ENCODE peak calls at places on chromosomes 12 and 14, in five cellular contexts. Q, P, A, O and M are unnamed samples.

GRCh38 chr12:34405286-34406227 is 383.3 kb downstream of the ALG10 start:
- DNase-seq in Q (no peak), P (peak; percentile 12), A (no peak), O (no peak), M (no peak)

GRCh38 chr14:72243894-72244293 is 311.7 kb downstream of the RGS6 start:
- DNase-seq in Q (no peak), P (no peak), A (no peak), O (no peak), M (no peak)

GRCh38 chr12:110737532-110737931 is 5.2 kb downstream of the PPP1CC start:
- DNase-seq in Q (no peak), P (no peak), A (no peak), O (no peak), M (no peak)

GRCh38 chr14:31426663-31427062 is 6.3 kb upstream of the HEATR5A start:
- DNase-seq in Q (no peak), P (no peak), A (no peak), O (no peak), M (no peak)

GRCh38 chr12:90855534-90855933 is 99.4 kb downstream of the CCER1 start:
- DNase-seq in Q (no peak), P (no peak), A (no peak), O (no peak), M (no peak)

GRCh38 chr12:15601210-15601800 is 187.9 kb downstream of the EPS8 start:
- DNase-seq in Q (no peak), P (no peak), A (peak; percentile 19), O (no peak), M (no peak)

GRCh38 chr12:121577443-121578180 is 3.2 kb downstream of the KDM2B start:
- DNase-seq in Q (no peak), P (peak; percentile 25), A (peak; percentile 20), O (no peak), M (no peak)

GRCh38 chr12:57224973-57225679 is 4.4 kb upstream of the SHMT2 start:
- DNase-seq in Q (no peak), P (peak; percentile 67), A (peak; percentile 54), O (no peak), M (no peak)

GRCh38 chr12:22919883-22920282 is 294.9 kb downstream of the ETNK1 start:
- DNase-seq in Q (no peak), P (no peak), A (no peak), O (no peak), M (no peak)

GRCh38 chr12:119208626-119209061 is 29.9 kb downstream of the HSPB8 start:
- DNase-seq in Q (no peak), P (peak; percentile 45), A (no peak), O (no peak), M (peak; percentile 1)

GRCh38 chr12:109630815-109631214 is 57.2 kb downstream of the MVK start:
- DNase-seq in Q (no peak), P (no peak), A (no peak), O (no peak), M (no peak)

GRCh38 chr14:102929349-102930137 is 7.1 kb downstream of the AMN start:
- DNase-seq in Q (no peak), P (no peak), A (no peak), O (no peak), M (no peak)

GRCh38 chr14:23009483-23009938 is 432 bp downstream of the C14orf93 start:
- DNase-seq in Q (no peak), P (no peak), A (peak; percentile 41), O (no peak), M (no peak)

GRCh38 chr14:80395031-80395430 is 183.7 kb upstream of the DIO2 start:
- DNase-seq in Q (no peak), P (no peak), A (no peak), O (no peak), M (peak; percentile 10)

GRCh38 chr14:34302654-34303053 is 159.4 kb downstream of the SPTSSA start:
- DNase-seq in Q (peak; percentile 82), P (peak; percentile 35), A (no peak), O (no peak), M (no peak)

GRCh38 chr14:39015360-39015961 is 87.6 kb downstream of the SEC23A start:
- DNase-seq in Q (no peak), P (no peak), A (peak; percentile 56), O (peak; percentile 28), M (no peak)

GRCh38 chr14:95185452-95186392 is 28.4 kb upstream of the DICER1 start:
- DNase-seq in Q (peak; percentile 44), P (peak; percentile 62), A (peak; percentile 93), O (no peak), M (no peak)

GRCh38 chr14:97077253-97077653 is 280.1 kb downstream of the VRK1 start:
- DNase-seq in Q (no peak), P (peak; percentile 29), A (peak; percentile 92), O (peak; percentile 61), M (no peak)

GRCh38 chr14:70594461-70594860 is 6.0 kb downstream of the MED6 start:
- DNase-seq in Q (no peak), P (no peak), A (no peak), O (no peak), M (no peak)

GRCh38 chr14:32657081-32657480 is 281.6 kb upstream of the NPAS3 start:
- DNase-seq in Q (no peak), P (peak; percentile 21), A (peak; percentile 85), O (no peak), M (no peak)

GRCh38 chr12:116594325-116595038 is 35.3 kb downstream of the MAP1LC3B2 start:
- DNase-seq in Q (no peak), P (peak; percentile 35), A (peak; percentile 92), O (no peak), M (no peak)

GRCh38 chr14:55458800-55459577 is 18.6 kb upstream of the TBPL2 start:
- DNase-seq in Q (no peak), P (no peak), A (peak; percentile 18), O (no peak), M (no peak)

GRCh38 chr12:132414634-132415340 is 75.2 kb upstream of the FBRSL1 start:
- DNase-seq in Q (peak; percentile 88), P (peak; percentile 89), A (peak; percentile 88), O (peak; percentile 65), M (no peak)

GRCh38 chr12:72359416-72359815 is 87.2 kb downstream of the TRHDE start:
- DNase-seq in Q (no peak), P (no peak), A (no peak), O (no peak), M (no peak)

GRCh38 chr14:54699087-54699530 is 132.2 kb downstream of the SAMD4A start:
- DNase-seq in Q (no peak), P (no peak), A (no peak), O (no peak), M (no peak)

GRCh38 chr14:22271838-22272237 is 317.2 kb downstream of the DAD1 start:
- DNase-seq in Q (no peak), P (no peak), A (no peak), O (no peak), M (no peak)

GRCh38 chr12:14827043-14827442 is 13.1 kb upstream of the SMCO3 start:
- DNase-seq in Q (no peak), P (no peak), A (no peak), O (no peak), M (no peak)

GRCh38 chr12:122875590-122876220 is 20.2 kb downstream of the VPS37B start:
- DNase-seq in Q (no peak), P (no peak), A (no peak), O (no peak), M (no peak)

GRCh38 chr12:27517961-27518668 is 5.9 kb upstream of the PPFIBP1 start:
- DNase-seq in Q (no peak), P (no peak), A (no peak), O (no peak), M (no peak)

GRCh38 chr14:20799955-20800544 is 2.6 kb downstream of the RNASE1 start:
- DNase-seq in Q (no peak), P (no peak), A (peak; percentile 70), O (no peak), M (no peak)

GRCh38 chr12:42960087-42960527 is 370.6 kb upstream of the PRICKLE1 start:
- DNase-seq in Q (no peak), P (no peak), A (no peak), O (peak; percentile 45), M (no peak)

GRCh38 chr14:60680511-60680910 is 31.2 kb upstream of the SIX1 start:
- DNase-seq in Q (no peak), P (no peak), A (no peak), O (no peak), M (no peak)

GRCh38 chr14:74962493-74962892 is 7.1 kb upstream of the PGF start:
- DNase-seq in Q (no peak), P (no peak), A (peak; percentile 66), O (no peak), M (no peak)

GRCh38 chr12:75613981-75614380 is 102.6 kb upstream of the KRR1 start:
- DNase-seq in Q (no peak), P (no peak), A (no peak), O (no peak), M (no peak)
- H3K4me3 ChIP-seq in Q (no peak overlapping the region), P (no peak overlapping the region), A (no peak overlapping the region), O (no peak overlapping the region), M (no peak overlapping the region)

GRCh38 chr12:2057041-2057792 is 4.4 kb downstream of the CACNA1C start:
- DNase-seq in Q (peak; percentile 12), P (peak; percentile 68), A (peak; percentile 77), O (peak; percentile 34), M (no peak)

GRCh38 chr12:2052861-2053674 is at the start of gene CACNA1C:
- DNase-seq in Q (peak; percentile 21), P (peak; percentile 25), A (peak; percentile 58), O (no peak), M (no peak)

GRCh38 chr12:2054091-2055018 is 1.6 kb downstream of the CACNA1C start:
- DNase-seq in Q (no peak), P (no peak), A (no peak), O (no peak), M (no peak)

GRCh38 chr12:2051700-2052625 is 824 bp upstream of the CACNA1C start:
- DNase-seq in Q (no peak), P (no peak), A (no peak), O (no peak), M (no peak)

DNA sequence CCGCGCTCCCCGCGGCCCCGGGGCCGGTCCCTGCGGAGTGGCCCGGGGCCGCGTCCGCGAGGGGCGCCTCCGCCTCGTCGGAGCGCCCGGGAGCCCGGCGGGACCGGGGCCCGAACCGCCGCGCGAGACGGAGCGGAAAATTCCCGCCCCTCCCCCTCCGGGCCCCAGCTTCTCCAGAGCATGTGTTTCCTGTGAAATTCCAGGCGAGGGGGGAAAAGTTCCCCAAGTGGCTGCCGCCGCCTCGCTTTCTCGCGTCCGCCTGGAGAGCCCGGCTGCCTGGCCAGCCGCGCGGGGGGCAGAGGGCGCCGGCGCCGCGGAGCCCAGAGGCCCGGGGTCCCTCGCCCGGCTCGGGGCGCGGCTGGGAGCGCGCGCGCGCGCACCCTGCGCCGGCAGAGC is 886 bp downstream of the CACNA1C start:
- DNase-seq in Q (no peak), P (no peak), A (no peak), O (no peak), M (no peak)
- TF ChIP-seq CTCF in Q (no peak), P (no peak), A (no peak), O (no peak), M (no peak)

DNA sequence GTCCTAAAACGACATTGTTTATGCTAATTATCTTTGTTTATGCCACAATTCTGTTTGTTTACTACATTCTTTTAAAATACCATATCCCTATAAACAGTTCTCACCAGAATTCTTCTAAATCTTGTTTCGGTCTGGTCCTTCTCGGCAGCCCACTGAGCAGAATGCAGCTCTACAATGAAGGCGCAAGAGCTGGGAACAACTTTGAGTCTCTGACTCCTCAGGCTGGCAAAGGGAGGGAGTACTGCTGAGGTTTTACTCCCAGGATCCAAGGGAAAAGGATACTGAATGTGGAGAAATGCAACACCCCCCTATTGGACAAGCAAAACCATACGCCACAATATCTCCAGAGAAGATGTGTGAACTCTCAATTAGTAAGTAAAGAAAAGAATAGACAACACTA is 5.4 kb downstream of the SOX5 start:
- DNase-seq in Q (no peak), P (no peak), A (no peak), O (no peak), M (no peak)
- H3K4me3 ChIP-seq in Q (no peak overlapping the region), P (no peak overlapping the region), A (no peak overlapping the region), O (no peak overlapping the region), M (no peak overlapping the region)

GRCh38 chr14:81991998-81992397 is 458.3 kb upstream of the SEL1L start:
- DNase-seq in Q (no peak), P (no peak), A (no peak), O (no peak), M (no peak)
- TF ChIP-seq CTCF in Q (no peak), P (no peak), A (peak; percentile 11), O (no peak), M (no peak)